ENCODE peak calls at places on chromosome 21, in five cellular contexts. Z, T, U, E and N are unnamed samples.

GRCh38 chr21:28943631-28944030 is 49.0 kb downstream of the LTN1 start:
- DNase-seq in T (peak), Z (no peak), U (no peak), E (peak), N (no peak)

GRCh38 chr21:36749935-36750578 is 51.1 kb downstream of the SIM2 start:
- DNase-seq in U (peak), E (peak), T (peak), Z (peak), N (peak)

GRCh38 chr21:16563111-16563510 is 833.3 kb downstream of the USP25 start:
- DNase-seq in T (no peak), E (no peak), U (no peak), Z (no peak), N (no peak)

GRCh38 chr21:16775056-16775455 is 737.8 kb upstream of the CXADR start:
- DNase-seq in U (no peak), E (no peak), Z (peak), T (no peak), N (peak)

GRCh38 chr21:40886931-40887330 is 40.0 kb upstream of the DSCAM start:
- DNase-seq in U (no peak), Z (no peak), E (no peak), T (no peak), N (no peak)

GRCh38 chr21:41111681-41112080 is 56.3 kb upstream of the BACE2 start:
- DNase-seq in T (no peak), Z (no peak), E (no peak), U (no peak), N (no peak)

GRCh38 chr21:16195476-16195875 is 465.7 kb downstream of the USP25 start:
- DNase-seq in Z (no peak), T (peak), U (no peak), E (peak), N (no peak)

GRCh38 chr21:37452222-37452621 is 85.6 kb downstream of the DYRK1A start:
- DNase-seq in Z (no peak), U (no peak), E (peak), T (peak), N (peak)

GRCh38 chr21:32001390-32001789 is 128.6 kb downstream of the HUNK start:
- DNase-seq in T (no peak), Z (no peak), U (no peak), E (no peak), N (no peak)

GRCh38 chr21:28132713-28133112 is 860.0 kb downstream of the LTN1 start:
- DNase-seq in Z (no peak), T (peak), U (no peak), E (no peak), N (no peak)

DNA sequence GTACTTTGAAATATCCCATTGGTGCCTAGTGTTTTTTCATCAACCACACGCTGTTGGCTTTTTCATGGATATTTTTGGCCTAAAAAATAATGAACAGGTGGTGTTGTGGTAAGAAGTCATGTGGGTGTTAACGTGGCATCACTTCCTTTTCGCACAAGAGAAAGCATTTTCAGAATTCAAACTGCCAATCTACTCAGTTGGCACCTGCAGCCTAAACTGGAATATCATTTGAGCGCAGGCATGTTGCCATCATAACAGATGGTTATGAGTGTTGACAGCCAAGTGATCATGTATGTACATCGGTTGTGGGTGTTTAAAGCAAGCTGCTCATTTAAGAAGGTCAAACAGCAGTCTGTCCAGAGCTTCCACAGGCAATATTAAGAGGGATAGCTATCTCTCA is 1963.0 kb downstream of the NCAM2 start:
- DNase-seq in Z (no peak), T (no peak), U (no peak), E (no peak), N (no peak)
- H3K23ac ChIP-seq in Z (no peak), T (no peak), U (no peak), E (no peak), N (no peak)

GRCh38 chr21:26404288-26404687 is 168.8 kb downstream of the CYYR1 start:
- DNase-seq in Z (no peak), U (no peak), T (no peak), E (no peak), N (no peak)
- H2BK5ac ChIP-seq in Z (no peak), U (no peak), T (no peak), E (no peak), N (no peak)

DNA sequence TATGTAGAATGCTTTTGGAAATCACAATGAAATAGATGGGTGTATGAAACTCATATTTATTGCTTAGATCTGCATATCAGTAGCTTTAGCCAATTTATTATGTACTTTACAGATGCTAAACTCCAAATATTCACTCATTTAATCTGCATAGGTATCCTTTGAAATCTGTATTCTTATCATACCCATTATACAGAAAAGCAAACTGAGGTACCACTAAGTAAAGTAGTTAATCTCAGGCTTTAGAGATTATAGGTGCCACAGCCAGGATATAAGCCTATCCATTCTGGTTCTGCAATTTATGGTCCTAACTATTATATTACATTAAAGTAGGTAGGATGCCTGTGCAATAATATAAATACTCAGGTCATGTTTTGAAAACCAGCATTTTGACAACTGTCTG is 369.4 kb downstream of the NCAM2 start:
- DNase-seq in E (no peak), U (no peak), Z (no peak), T (no peak), N (no peak)
- H3K23ac ChIP-seq in E (no peak), U (no peak), Z (no peak), T (no peak), N (no peak)

GRCh38 chr21:33977721-33978369 is 62.2 kb upstream of the ATP5PO start:
- DNase-seq in E (no peak), T (no peak), Z (no peak), U (peak), N (no peak)
- H2BK5ac ChIP-seq in E (no peak), T (no peak), Z (no peak), U (no peak), N (no peak)

GRCh38 chr21:44989943-44990780 is 50.3 kb downstream of the SLX9 start:
- DNase-seq in E (no peak), T (no peak), U (no peak), Z (no peak), N (no peak)
- H3K23ac ChIP-seq in E (no peak), T (no peak), U (no peak), Z (no peak), N (no peak)

GRCh38 chr21:33479679-33480480 is at the start of gene TMEM50B:
- DNase-seq in U (peak), Z (peak), T (peak), E (peak), N (peak)
- H2BK5ac ChIP-seq in U (peak), Z (no peak), T (peak), E (peak), N (peak)

DNA sequence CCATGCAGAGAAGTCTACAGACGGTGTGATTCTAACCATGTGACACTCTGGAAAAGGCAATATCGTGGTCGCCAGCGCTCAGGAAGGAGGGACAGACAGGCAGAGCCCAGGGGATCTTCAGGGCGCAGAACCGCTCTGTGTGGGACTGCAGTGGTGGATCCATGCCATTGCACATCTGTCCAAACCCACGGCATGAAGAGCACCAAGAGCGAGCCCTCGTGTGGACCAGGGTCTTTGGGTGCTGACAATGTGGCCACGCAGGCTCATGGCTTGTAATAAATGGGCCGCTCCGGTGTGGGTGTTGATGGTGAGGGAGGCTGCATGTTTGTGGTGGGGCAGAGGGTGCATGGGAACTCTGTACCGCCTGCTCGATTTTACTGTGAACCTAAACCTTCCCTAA is 25.3 kb upstream of the POFUT2 start:
- DNase-seq in E (no peak), T (no peak), Z (no peak), U (no peak), N (no peak)
- H3K23ac ChIP-seq in E (no peak), T (no peak), Z (no peak), U (no peak), N (no peak)

DNA sequence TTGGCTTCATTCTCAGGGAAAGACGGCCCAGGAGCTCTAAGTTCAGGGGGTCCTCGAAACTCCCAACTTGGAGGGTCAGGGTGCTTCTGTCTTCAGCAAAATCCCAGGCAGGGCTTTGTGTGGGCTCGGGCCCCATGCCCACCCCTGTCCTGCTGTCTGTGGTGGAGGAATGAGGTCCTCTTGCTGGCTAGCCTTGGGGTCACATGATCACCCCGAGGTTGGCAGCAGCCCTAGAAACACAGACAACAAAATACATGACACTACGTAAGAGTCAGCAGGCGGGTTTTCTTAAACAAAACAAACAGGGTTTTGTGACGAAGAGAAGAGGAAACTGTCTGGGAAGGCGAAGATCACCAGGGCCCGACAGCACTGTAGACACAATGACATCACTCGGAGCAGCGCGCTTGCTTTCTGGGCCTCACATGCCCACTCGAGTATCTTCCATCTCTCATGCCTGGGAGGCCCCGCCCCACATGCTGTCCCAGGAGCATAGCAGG is 94.9 kb downstream of the SIK1 start:
- DNase-seq in Z (no peak), T (peak), E (peak), U (no peak), N (no peak)
- H2BK5ac ChIP-seq in Z (no peak), T (peak), E (no peak), U (peak), N (no peak)

GRCh38 chr21:38756746-38757145 is 49.0 kb upstream of the ETS2 start:
- DNase-seq in E (peak), U (no peak), Z (no peak), T (peak), N (no peak)

GRCh38 chr21:38747796-38748195 is 57.9 kb upstream of the ETS2 start:
- DNase-seq in Z (no peak), T (no peak), U (no peak), E (no peak), N (no peak)

GRCh38 chr21:38753114-38754100 is 52.3 kb upstream of the ETS2 start:
- DNase-seq in T (no peak), U (no peak), E (no peak), Z (no peak), N (no peak)

GRCh38 chr21:38752051-38752505 is 53.7 kb upstream of the ETS2 start:
- DNase-seq in T (no peak), E (no peak), Z (no peak), U (no peak), N (no peak)

DNA sequence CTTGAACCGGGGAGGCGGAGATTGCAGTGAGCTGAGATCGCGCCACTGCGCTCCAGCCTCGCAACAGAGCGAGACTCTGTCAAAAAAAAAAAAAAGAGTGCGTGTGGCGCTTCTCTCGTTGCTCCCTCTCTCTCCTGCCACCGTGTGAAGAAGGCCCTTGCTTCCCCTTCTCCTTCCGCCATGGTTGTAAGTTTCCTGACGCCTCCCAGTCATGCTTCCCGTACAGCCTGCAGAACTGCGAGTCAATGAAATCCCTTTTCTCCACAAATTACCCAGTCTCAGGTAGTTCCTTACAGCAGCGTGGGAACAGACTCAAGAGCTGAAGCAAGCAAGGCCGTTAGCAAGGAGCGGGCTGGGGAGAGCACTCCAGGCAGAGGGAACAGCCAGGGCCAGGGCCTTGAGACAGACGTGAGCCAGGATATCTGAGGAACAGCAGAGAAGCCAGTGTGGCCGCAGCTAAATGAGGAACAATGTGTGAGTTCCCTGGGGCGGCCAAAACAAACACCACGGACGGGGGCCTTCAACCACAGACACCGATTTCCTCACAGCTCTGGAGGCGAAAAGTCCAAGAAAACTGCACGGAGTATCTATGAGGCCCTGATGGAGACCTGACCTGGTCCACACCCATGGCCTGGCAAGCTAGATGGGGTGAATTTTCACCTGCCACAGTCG is 54.2 kb upstream of the ETS2 start:
- DNase-seq in E (no peak), U (no peak), Z (no peak), T (no peak), N (no peak)
- H3K23ac ChIP-seq in E (no peak), U (no peak), Z (no peak), T (no peak), N (no peak)

GRCh38 chr21:44005593-44005992 is 6.5 kb upstream of the TRAPPC10 start:
- DNase-seq in Z (no peak), U (no peak), T (no peak), E (no peak), N (no peak)
- H2BK5ac ChIP-seq in Z (no peak), U (no peak), T (peak), E (no peak), N (no peak)